ENCODE peak calls at places on chromosomes 5 and 9, in seven cellular contexts. T, Z, M, E, C, D and L are unnamed samples.
A peak's percentile ranks its signal among the peaks of the same experiment; 100 is the strongest.

GRCh38 chr5:135069895-135070657 is 36.0 kb upstream of the PITX1 start:
- DNase-seq in T (no peak), Z (no peak), M (no peak), E (no peak), C (peak; percentile 72), D (no peak), L (no peak)

GRCh38 chr5:23072179-23072578 is 219.0 kb upstream of the CDH12 start:
- DNase-seq in T (no peak), Z (no peak), M (no peak), E (no peak), C (no peak), D (no peak), L (no peak)

GRCh38 chr5:28014779-28015178 is 976.4 kb upstream of the CDH9 start:
- DNase-seq in T (no peak), Z (no peak), M (no peak), E (no peak), C (no peak), D (no peak), L (no peak)

GRCh38 chr5:168006473-168007130 is 284.8 kb upstream of the WWC1 start:
- DNase-seq in T (no peak), Z (no peak), M (no peak), E (no peak), C (no peak), D (no peak), L (no peak)

GRCh38 chr5:89265511-89266169 is 382.7 kb upstream of the MEF2C start:
- DNase-seq in T (no peak), Z (peak; percentile 63), M (no peak), E (no peak), C (no peak), D (no peak), L (no peak)

GRCh38 chr5:25095261-25095660 is 450.5 kb upstream of the CDH10 start:
- DNase-seq in T (no peak), Z (no peak), M (no peak), E (no peak), C (no peak), D (no peak), L (no peak)

GRCh38 chr9:127854169-127854833 is at the start of gene ENG:
- DNase-seq in T (no peak), Z (peak; percentile 87), M (no peak), E (peak; percentile 27), C (no peak), D (no peak), L (no peak)

GRCh38 chr5:93915142-93915553 is 173.7 kb upstream of the POU5F2 start:
- DNase-seq in T (no peak), Z (peak; percentile 55), M (no peak), E (no peak), C (no peak), D (no peak), L (no peak)

GRCh38 chr5:167861134-167861930 is 430.1 kb upstream of the WWC1 start:
- DNase-seq in T (no peak), Z (peak; percentile 7), M (no peak), E (no peak), C (no peak), D (no peak), L (no peak)

GRCh38 chr5:99949361-99949760 is 585.8 kb upstream of the FAM174A start:
- DNase-seq in T (no peak), Z (no peak), M (no peak), E (no peak), C (no peak), D (no peak), L (no peak)

GRCh38 chr9:114461468-114461867 is 43.8 kb downstream of the WHRN start:
- DNase-seq in T (no peak), Z (no peak), M (no peak), E (no peak), C (no peak), D (no peak), L (no peak)

GRCh38 chr5:75007537-75007847 is 44.9 kb downstream of the GCNT4 start:
- DNase-seq in T (no peak), Z (peak; percentile 77), M (no peak), E (peak; percentile 6), C (no peak), D (no peak), L (no peak)

GRCh38 chr5:33854733-33855151 is 37.0 kb downstream of the ADAMTS12 start:
- DNase-seq in T (no peak), Z (peak; percentile 95), M (no peak), E (no peak), C (no peak), D (no peak), L (no peak)

GRCh38 chr9:38003230-38003629 is 65.8 kb downstream of the SHB start:
- DNase-seq in T (no peak), Z (no peak), M (peak; percentile 25), E (no peak), C (no peak), D (no peak), L (no peak)

GRCh38 chr5:4533457-4534105 is 606.5 kb upstream of the ADAMTS16 start:
- DNase-seq in T (no peak), Z (no peak), M (no peak), E (no peak), C (no peak), D (no peak), L (no peak)

GRCh38 chr5:174920906-174921550 is 196.6 kb downstream of the MSX2 start:
- DNase-seq in T (no peak), Z (no peak), M (no peak), E (no peak), C (no peak), D (no peak), L (no peak)

GRCh38 chr9:83281306-83282255 is 218.6 kb upstream of the RASEF start:
- DNase-seq in T (no peak), Z (peak; percentile 25), M (no peak), E (peak; percentile 34), C (no peak), D (no peak), L (peak; percentile 28)

GRCh38 chr5:38719403-38719802 is 126.4 kb upstream of the OSMR start:
- DNase-seq in T (no peak), Z (no peak), M (no peak), E (no peak), C (no peak), D (no peak), L (no peak)

GRCh38 chr9:70466976-70467551 is 52.6 kb upstream of the KLF9 start:
- DNase-seq in T (peak; percentile 36), Z (peak; percentile 76), M (no peak), E (peak; percentile 34), C (no peak), D (peak; percentile 9), L (no peak)

GRCh38 chr5:102809033-102809432 is 53.9 kb downstream of the PAM start:
- DNase-seq in T (no peak), Z (no peak), M (no peak), E (no peak), C (no peak), D (no peak), L (no peak)

GRCh38 chr9:134815435-134816214 is 65.0 kb upstream of the FCN2 start:
- DNase-seq in T (no peak), Z (no peak), M (no peak), E (no peak), C (no peak), D (no peak), L (no peak)

GRCh38 chr5:150458819-150459557 is 9.4 kb upstream of the RPS14 start:
- DNase-seq in T (peak; percentile 96), Z (peak; percentile 75), M (peak; percentile 83), E (peak; percentile 87), C (peak; percentile 89), D (peak; percentile 83), L (peak; percentile 6)

GRCh38 chr5:135240781-135241360 is 158.2 kb downstream of the MACROH2A1 start:
- DNase-seq in T (no peak), Z (no peak), M (no peak), E (no peak), C (peak; percentile 24), D (no peak), L (no peak)

GRCh38 chr9:91720746-91721705 is 229.0 kb downstream of the ROR2 start:
- DNase-seq in T (no peak), Z (no peak), M (no peak), E (no peak), C (no peak), D (no peak), L (peak; percentile 15)

GRCh38 chr9:136531904-136532798 is 13.7 kb downstream of the NOTCH1 start:
- DNase-seq in T (no peak), Z (no peak), M (no peak), E (no peak), C (no peak), D (no peak), L (no peak)

GRCh38 chr5:148060309-148060708 is 3.5 kb upstream of the SPINK5 start:
- DNase-seq in T (no peak), Z (no peak), M (no peak), E (no peak), C (no peak), D (no peak), L (no peak)

GRCh38 chr5:99900302-99900811 is 634.8 kb upstream of the FAM174A start:
- DNase-seq in T (no peak), Z (no peak), M (no peak), E (no peak), C (no peak), D (no peak), L (no peak)

GRCh38 chr5:127656825-127657224 is 7.9 kb downstream of the CTXN3 start:
- DNase-seq in T (no peak), Z (no peak), M (no peak), E (no peak), C (no peak), D (no peak), L (no peak)

GRCh38 chr5:94785111-94785510 is 166.6 kb downstream of the SLF1 start:
- DNase-seq in T (no peak), Z (no peak), M (no peak), E (no peak), C (no peak), D (no peak), L (no peak)

GRCh38 chr9:711761-712523 is 129.6 kb upstream of the DMRT1 start:
- DNase-seq in T (no peak), Z (no peak), M (no peak), E (no peak), C (no peak), D (no peak), L (no peak)